ENCODE peak calls at places on chromosome 12, in nine cellular contexts. V is KG1, R is HFFc6, N is pancreas, D is cardiac muscle cell, C is thoracic aorta, I is fibroblast of lung, Y is GM03348, A is stomach. E is an unnamed sample.

GRCh38 chr12:69619050-69619449 is 8.3 kb upstream of the LRRC10 start:
- DNase-seq in C (no peak), A (no peak), Y (no peak), I (no peak), V (no peak), R (no peak), D (no peak), N (no peak), E (no peak)

GRCh38 chr12:52865090-52865944 is 16.5 kb upstream of the KRT78 start:
- DNase-seq in D (peak; percentile 84), V (no peak), R (peak; percentile 62), I (peak; percentile 59), N (peak; percentile 68), Y (peak; percentile 89), A (peak; percentile 78), C (no peak), E (peak; percentile 85)

GRCh38 chr12:124347805-124348658 is 53.1 kb downstream of the RFLNA start:
- DNase-seq in C (no peak), N (no peak), D (no peak), V (no peak), Y (peak; percentile 49), I (no peak), A (no peak), R (no peak), E (no peak)

GRCh38 chr12:12561305-12562015 is 1.2 kb downstream of the DUSP16 start:
- DNase-seq in N (peak; percentile 70), A (peak; percentile 69), R (peak; percentile 41), V (no peak), I (peak; percentile 56), C (peak; percentile 16), Y (peak; percentile 66), D (peak; percentile 70), E (peak; percentile 75)

GRCh38 chr12:74980510-74980909 is 229.1 kb downstream of the KCNC2 start:
- DNase-seq in Y (no peak), A (no peak), N (no peak), R (no peak), V (no peak), C (no peak), D (peak; percentile 10), I (peak; percentile 0), E (no peak)

GRCh38 chr12:14774074-14774943 is 29.0 kb downstream of the WBP11 start:
- DNase-seq in N (peak; percentile 97), R (peak; percentile 96), A (peak; percentile 97), Y (peak; percentile 96), D (peak; percentile 86), I (peak; percentile 95), C (peak; percentile 94), V (peak; percentile 34), E (peak; percentile 98)

GRCh38 chr12:19533567-19533966 is 94.3 kb downstream of the AEBP2 start:
- DNase-seq in V (no peak), I (no peak), C (no peak), Y (no peak), R (no peak), A (no peak), D (no peak), N (no peak), E (no peak)

GRCh38 chr12:57124259-57124877 is 3.9 kb upstream of the LRP1 start:
- DNase-seq in C (no peak), A (peak; percentile 80), R (peak; percentile 64), D (peak; percentile 78), Y (peak; percentile 77), N (peak; percentile 70), I (peak; percentile 51), V (no peak), E (no peak)

GRCh38 chr12:113259499-113259953 is 38.3 kb downstream of the TPCN1 start:
- DNase-seq in R (peak; percentile 3), C (no peak), I (no peak), D (no peak), Y (peak; percentile 65), N (peak; percentile 76), V (no peak), A (peak; percentile 44), E (peak; percentile 79)

GRCh38 chr12:30614031-30614430 is 81.6 kb downstream of the IPO8 start:
- DNase-seq in C (no peak), R (no peak), V (no peak), D (no peak), N (no peak), A (no peak), Y (no peak), I (no peak), E (no peak)

GRCh38 chr12:14567311-14568195 is at the start of gene PLBD1:
- DNase-seq in V (no peak), I (peak; percentile 41), C (peak; percentile 6), Y (peak; percentile 38), N (peak; percentile 78), A (peak; percentile 77), D (peak; percentile 46), R (no peak), E (peak; percentile 81)

GRCh38 chr12:63889236-63889635 is 44.7 kb downstream of the SRGAP1 start:
- DNase-seq in A (no peak), N (no peak), D (no peak), R (peak; percentile 42), C (no peak), V (no peak), I (peak; percentile 84), Y (peak; percentile 67), E (no peak)

GRCh38 chr12:64194333-64195149 is 27.6 kb downstream of the KICS2 start:
- DNase-seq in I (peak; percentile 54), C (no peak), N (no peak), A (no peak), Y (no peak), V (no peak), R (no peak), D (no peak), E (no peak)

GRCh38 chr12:113104953-113105510 is 30.5 kb downstream of the RASAL1 start:
- DNase-seq in Y (no peak), N (no peak), I (no peak), V (no peak), R (no peak), A (no peak), C (no peak), D (no peak), E (no peak)

GRCh38 chr12:58196971-58197370 is 255.6 kb downstream of the ATP23 start:
- DNase-seq in V (no peak), R (no peak), C (no peak), N (no peak), A (no peak), I (no peak), Y (no peak), D (no peak), E (no peak)

GRCh38 chr12:101927042-101927441 is 49.7 kb downstream of the DRAM1 start:
- DNase-seq in C (no peak), Y (peak; percentile 34), D (no peak), R (no peak), N (no peak), A (no peak), V (no peak), I (peak; percentile 88), E (no peak)